ENCODE peak calls at places on chromosomes 4 and X, in six cellular contexts. L, Z, M, K, N and T are unnamed samples.
A peak's percentile ranks its signal among the peaks of the same experiment; 100 is the strongest.

GRCh38 chr4:89434364-89434988 is 126.9 kb upstream of the GPRIN3 start:
- DNase-seq in N (peak; percentile 62), K (peak; percentile 53), M (no peak), L (peak; percentile 20), Z (peak; percentile 30), T (peak; percentile 41)

GRCh38 chrX:13082286-13083065 is 38.1 kb upstream of the FAM9C start:
- DNase-seq in Z (no peak), M (no peak), K (no peak), N (no peak), L (no peak), T (no peak)

GRCh38 chr4:48481581-48481980 is 1.6 kb upstream of the SLC10A4 start:
- DNase-seq in Z (no peak), L (no peak), M (no peak), K (no peak), N (no peak), T (no peak)

GRCh38 chr4:66693694-66694093 is 851.6 kb downstream of the CENPC start:
- DNase-seq in K (peak; percentile 24), Z (peak; percentile 71), N (peak; percentile 64), L (no peak), M (no peak), T (no peak)

GRCh38 chr4:74793757-74794340 is 474 bp downstream of the BTC start:
- DNase-seq in K (peak; percentile 65), L (peak; percentile 10), M (no peak), Z (peak; percentile 22), N (peak; percentile 40), T (no peak)

GRCh38 chr4:123096038-123096437 is 173.6 kb upstream of the NUDT6 start:
- DNase-seq in Z (no peak), M (no peak), K (peak; percentile 22), L (no peak), N (peak; percentile 36), T (peak; percentile 31)

GRCh38 chrX:131734621-131735020 is 190.7 kb downstream of the OR13H1 start:
- DNase-seq in L (no peak), N (no peak), Z (peak; percentile 61), M (no peak), K (no peak), T (peak; percentile 75)

GRCh38 chr4:15753786-15754185 is 24.3 kb upstream of the CD38 start:
- DNase-seq in K (no peak), N (peak; percentile 34), L (no peak), M (no peak), Z (peak; percentile 31), T (peak; percentile 51)

GRCh38 chr4:125434136-125434535 is 119.4 kb downstream of the FAT4 start:
- DNase-seq in K (no peak), N (peak; percentile 90), L (no peak), M (no peak), Z (peak; percentile 14), T (peak; percentile 69)

GRCh38 chrX:44875185-44875489 is 2.1 kb downstream of the KDM6A start:
- DNase-seq in N (no peak), L (no peak), Z (no peak), K (no peak), M (no peak), T (no peak)

GRCh38 chr4:108493596-108493931 is 126.8 kb upstream of the RPL34 start:
- DNase-seq in N (no peak), Z (no peak), L (no peak), K (no peak), M (no peak), T (no peak)

GRCh38 chr4:166091914-166092510 is 219.0 kb downstream of the TLL1 start:
- DNase-seq in L (peak; percentile 6), M (peak; percentile 18), Z (peak; percentile 23), K (peak; percentile 58), N (peak; percentile 62), T (peak; percentile 45)
- TF ChIP-seq CTCF in L (peak; percentile 58), M (peak; percentile 63), Z (peak; percentile 58), K (peak; percentile 66), N (peak; percentile 56), T (peak; percentile 66)

GRCh38 chr4:95141376-95141775 is 383.6 kb downstream of the BMPR1B start:
- DNase-seq in L (no peak), M (no peak), Z (no peak), N (no peak), K (no peak), T (no peak)

GRCh38 chr4:95142877-95143412 is 385.2 kb downstream of the BMPR1B start:
- DNase-seq in L (no peak), Z (no peak), N (no peak), K (peak; percentile 44), M (no peak), T (no peak)
- TF ChIP-seq CTCF in L (no peak), Z (no peak), N (no peak), K (no peak), M (no peak), T (no peak)

GRCh38 chr4:104015680-104016079 is 295.9 kb upstream of the TACR3 start:
- DNase-seq in L (no peak), Z (peak; percentile 3), M (no peak), K (peak; percentile 34), N (peak; percentile 1), T (no peak)
- TF ChIP-seq CTCF in L (peak; percentile 42), Z (no peak), M (peak; percentile 77), K (no peak), N (no peak), T (peak; percentile 13)

GRCh38 chr4:188903995-188904394 is 764.8 kb downstream of the TRIML1 start:
- DNase-seq in N (no peak), Z (no peak), M (no peak), L (no peak), K (no peak), T (no peak)
- TF ChIP-seq CTCF in N (no peak), Z (no peak), M (peak; percentile 23), L (no peak), K (no peak), T (peak; percentile 3)

GRCh38 chrX:24590111-24590510 is 57.0 kb downstream of the PCYT1B start:
- DNase-seq in M (no peak), K (no peak), Z (no peak), L (no peak), N (no peak), T (no peak)
- TF ChIP-seq CTCF in M (no peak), K (no peak), Z (no peak), L (no peak), N (no peak), T (no peak)

DNA sequence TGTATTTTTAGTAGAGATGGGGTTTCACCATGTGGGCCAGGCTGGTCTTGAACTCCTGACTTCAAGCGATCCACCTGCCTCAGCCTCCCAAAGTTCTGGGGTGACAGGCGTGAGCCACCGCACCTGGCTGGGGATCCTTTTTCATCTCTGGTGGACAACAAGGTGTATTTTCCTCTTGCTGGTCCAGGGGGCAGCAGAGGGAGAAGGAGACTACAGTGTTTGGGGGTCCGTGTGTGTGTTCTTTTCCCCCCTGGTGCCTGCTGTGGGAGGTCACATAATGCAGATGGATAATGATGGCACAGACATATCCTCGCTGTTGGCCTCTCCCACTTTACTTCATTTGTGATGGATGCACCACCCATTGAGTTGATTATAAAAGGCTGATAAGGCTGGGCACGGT is 39.0 kb upstream of the CD99 start:
- DNase-seq in K (no peak), L (no peak), Z (no peak), M (no peak), N (no peak), T (no peak)
- TF ChIP-seq CTCF in K (peak; percentile 31), L (peak; percentile 13), Z (no peak), M (no peak), N (peak; percentile 32), T (peak; percentile 38)

GRCh38 chrX:83469551-83469950 is 38.5 kb upstream of the POU3F4 start:
- DNase-seq in N (no peak), Z (peak; percentile 16), L (peak; percentile 21), M (no peak), K (peak; percentile 50), T (no peak)
- TF ChIP-seq CTCF in N (no peak), Z (no peak), L (peak; percentile 38), M (peak; percentile 51), K (no peak), T (peak; percentile 14)

GRCh38 chr4:52704133-52704532 is 45.0 kb upstream of the USP46 start:
- DNase-seq in K (no peak), L (no peak), M (no peak), Z (no peak), N (peak; percentile 42), T (no peak)
- TF ChIP-seq CTCF in K (no peak), L (no peak), M (no peak), Z (no peak), N (no peak), T (no peak)